ENCODE peak calls at places on chromosomes 5 and 9, in six cellular contexts. F, A, G, B, Q and M are unnamed samples. For H3K4me1, the result is how much of the 10 kb centered on the place peaks cover.

GRCh38 chr5:149212203-149212951 is 59.3 kb upstream of the AFAP1L1 start:
- DNase-seq in F (no peak), A (peak), G (no peak), B (no peak), Q (no peak), M (no peak)

GRCh38 chr5:177089146-177089545 is 2.4 kb downstream of the FGFR4 start:
- DNase-seq in F (no peak), A (no peak), G (no peak), B (no peak), Q (no peak), M (no peak)

GRCh38 chr5:1380011-1380817 is 35.3 kb upstream of the CLPTM1L start:
- DNase-seq in F (peak), A (peak), G (peak), B (no peak), Q (no peak), M (no peak)

GRCh38 chr5:59385700-59386099 is 507.8 kb downstream of the PDE4D start:
- DNase-seq in F (no peak), A (no peak), G (no peak), B (no peak), Q (no peak), M (no peak)

GRCh38 chr9:109110326-109111014 is 9.3 kb downstream of the TMEM245 start:
- DNase-seq in F (no peak), A (peak), G (no peak), B (no peak), Q (no peak), M (no peak)

GRCh38 chr9:109497193-109498165 is 628 bp downstream of the PTPN3 start:
- DNase-seq in F (peak), A (no peak), G (no peak), B (no peak), Q (peak), M (peak)

GRCh38 chr9:121778252-121779225 is 127.1 kb downstream of the DAB2IP start:
- DNase-seq in F (no peak), A (peak), G (no peak), B (peak), Q (no peak), M (no peak)

GRCh38 chr9:92887880-92888338 is 10.1 kb upstream of the ZNF484 start:
- DNase-seq in F (no peak), A (no peak), G (no peak), B (no peak), Q (no peak), M (no peak)

GRCh38 chr9:8816361-8816760 is 1016.8 kb upstream of the DMAC1 start:
- DNase-seq in F (no peak), A (no peak), G (no peak), B (no peak), Q (no peak), M (no peak)

GRCh38 chr5:1085391-1085790 is 26.5 kb downstream of the SLC12A7 start:
- DNase-seq in F (no peak), A (no peak), G (no peak), B (no peak), Q (no peak), M (no peak)

GRCh38 chr5:105924366-105924765 is 1746.4 kb downstream of the EFNA5 start:
- DNase-seq in F (no peak), A (peak), G (no peak), B (no peak), Q (no peak), M (no peak)

GRCh38 chr5:83922699-83923098 is 202.0 kb upstream of the HAPLN1 start:
- DNase-seq in F (no peak), A (no peak), G (no peak), B (no peak), Q (no peak), M (no peak)

GRCh38 chr9:85716031-85716877 is 25.5 kb downstream of the AGTPBP1 start:
- DNase-seq in F (no peak), A (no peak), G (no peak), B (no peak), Q (no peak), M (no peak)

GRCh38 chr5:142307491-142307890 is 17.3 kb downstream of the SPRY4 start:
- DNase-seq in F (no peak), A (no peak), G (no peak), B (no peak), Q (no peak), M (no peak)

GRCh38 chr9:88775559-88775958 is 215.7 kb upstream of the S1PR3 start:
- DNase-seq in F (no peak), A (peak), G (no peak), B (no peak), Q (peak), M (no peak)

GRCh38 chr9:110319781-110320180 is 17.9 kb downstream of the TXNDC8 start:
- DNase-seq in F (no peak), A (no peak), G (no peak), B (no peak), Q (no peak), M (no peak)

GRCh38 chr9:107638922-107639321 is 149.4 kb upstream of the KLF4 start:
- DNase-seq in F (peak), A (peak), G (peak), B (peak), Q (no peak), M (peak)

GRCh38 chr5:123914333-123914732 is 402.4 kb downstream of the CSNK1G3 start:
- DNase-seq in F (no peak), A (no peak), G (no peak), B (no peak), Q (no peak), M (no peak)

GRCh38 chr5:125410501-125411162 is 664.2 kb upstream of the ZNF608 start:
- DNase-seq in F (no peak), A (peak), G (no peak), B (no peak), Q (no peak), M (no peak)

GRCh38 chr5:133390416-133391155 is 221.8 kb downstream of the FSTL4 start:
- DNase-seq in F (no peak), A (no peak), G (no peak), B (no peak), Q (no peak), M (no peak)

GRCh38 chr5:9546973-9547947 is 1.4 kb upstream of the SEMA5A start:
- DNase-seq in F (peak), A (peak), G (no peak), B (no peak), Q (no peak), M (no peak)

GRCh38 chr5:126443374-126443851 is 20.2 kb downstream of the GRAMD2B start:
- DNase-seq in F (no peak), A (peak), G (no peak), B (no peak), Q (no peak), M (no peak)

GRCh38 chr9:70852711-70853240 is 268.6 kb downstream of the TRPM3 start:
- DNase-seq in F (no peak), A (no peak), G (no peak), B (no peak), Q (no peak), M (no peak)

GRCh38 chr9:134944916-134945315 is 27.2 kb upstream of the FCN1 start:
- DNase-seq in F (no peak), A (no peak), G (no peak), B (no peak), Q (no peak), M (no peak)

DNA sequence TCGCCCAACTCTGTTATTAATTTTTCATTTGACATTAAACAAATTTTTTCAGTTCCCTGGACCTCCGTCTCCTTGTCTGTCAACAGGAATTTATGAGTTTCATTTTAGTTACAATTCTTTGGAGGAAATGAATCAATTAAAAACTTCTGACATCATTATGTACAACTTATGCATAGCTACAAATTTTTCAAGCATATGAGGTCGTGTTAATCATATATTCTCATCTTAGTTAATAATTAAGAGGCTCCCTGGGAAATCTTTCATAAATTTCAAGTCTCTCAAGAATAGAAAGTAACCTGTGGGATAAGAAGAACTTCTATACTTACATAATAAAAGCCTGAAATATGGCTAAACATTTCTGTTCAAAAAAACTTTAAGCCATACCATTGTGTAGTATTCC is 3.4 kb downstream of the UGT3A1 start:
- DNase-seq in F (no peak), A (no peak), G (no peak), B (no peak), Q (no peak), M (no peak)
- H3K4me1 ChIP-seq in F (under half), A (under half), G (under half), B (under half), Q (under half), M (under half)

GRCh38 chr5:62901001-62901400 is 322.4 kb downstream of the LRRC70 start:
- DNase-seq in F (no peak), A (no peak), G (no peak), B (no peak), Q (no peak), M (no peak)
- TF ChIP-seq POLR2A in F (no peak), A (no peak), G (no peak), B (no peak), Q (no peak), M (no peak)

GRCh38 chr9:35706951-35707350 is 17.2 kb upstream of the TPM2 start:
- DNase-seq in F (no peak), A (no peak), G (no peak), B (no peak), Q (no peak), M (no peak)
- H3K27ac ChIP-seq in F (no peak), A (no peak), G (no peak), B (no peak), Q (no peak), M (no peak)

GRCh38 chr9:81767921-81768320 is 78.6 kb upstream of the TLE1 start:
- DNase-seq in F (no peak), A (no peak), G (no peak), B (no peak), Q (no peak), M (no peak)
- H3K4me1 ChIP-seq in F (under half), A (under half), G (under half), B (under half), Q (under half), M (under half)

GRCh38 chr5:88883059-88883565 is at the start of gene MEF2C:
- DNase-seq in F (peak), A (peak), G (peak), B (peak), Q (no peak), M (peak)
- TF ChIP-seq POLR2A in F (peak), A (peak), G (no peak), B (no peak), Q (no peak), M (peak)